ENCODE peak calls at places on chromosome 18, in five cellular contexts. Y is activated CD4-positive, alpha-beta T cell treated with anti-CD3 and anti-CD28 coated beads, Interleukin-2, amount 10 ng/mL, durations not matched to agents 7 days and 5 days; T is T-helper 2 cell; K is lung; H is NCI-H1105 treated with DMSO at 0.1 percent for 48 hours. F is an unnamed sample.

GRCh38 chr18:10051877-10052631 is 138.2 kb downstream of the VAPA start:
- DNase-seq in Y (no peak), T (no peak), K (peak; percentile 37), H (no peak), F (no peak)

GRCh38 chr18:23135679-23136325 is 517 bp downstream of the CABLES1 start:
- DNase-seq in Y (peak; percentile 21), T (peak; percentile 57), K (peak; percentile 37), H (peak; percentile 32), F (no peak)

GRCh38 chr18:25434771-25435461 is 83.0 kb upstream of the ZNF521 start:
- DNase-seq in Y (no peak), T (no peak), K (no peak), H (no peak), F (no peak)

GRCh38 chr18:11658989-11659388 is 30.1 kb upstream of the GNAL start:
- DNase-seq in Y (no peak), T (no peak), K (peak; percentile 46), H (no peak), F (no peak)

GRCh38 chr18:12770469-12771219 is 67.8 kb downstream of the PSMG2 start:
- DNase-seq in Y (no peak), T (no peak), K (no peak), H (no peak), F (no peak)

GRCh38 chr18:61833978-61834377 is 58.8 kb downstream of the RNF152 start:
- DNase-seq in Y (no peak), T (no peak), K (no peak), H (no peak), F (no peak)

GRCh38 chr18:22559414-22560282 is 141.9 kb upstream of the CTAGE1 start:
- DNase-seq in Y (no peak), T (no peak), K (peak; percentile 56), H (peak; percentile 33), F (no peak)

GRCh38 chr18:11259421-11259820 is 110.1 kb upstream of the PIEZO2 start:
- DNase-seq in Y (no peak), T (no peak), K (peak; percentile 35), H (no peak), F (no peak)

GRCh38 chr18:48798334-48799197 is 152.2 kb downstream of the SMAD7 start:
- DNase-seq in Y (no peak), T (no peak), K (no peak), H (no peak), F (no peak)

GRCh38 chr18:2555895-2556294 is 15.4 kb downstream of the METTL4 start:
- DNase-seq in Y (no peak), T (no peak), K (no peak), H (no peak), F (no peak)

GRCh38 chr18:9876867-9877654 is 8.7 kb upstream of the TXNDC2 start:
- DNase-seq in Y (no peak), T (peak; percentile 75), K (peak; percentile 36), H (no peak), F (no peak)

GRCh38 chr18:57397440-57397839 is 37.7 kb upstream of the ONECUT2 start:
- DNase-seq in Y (no peak), T (no peak), K (no peak), H (no peak), F (no peak)

GRCh38 chr18:27922780-27923179 is 254.2 kb downstream of the CDH2 start:
- DNase-seq in Y (no peak), T (no peak), K (no peak), H (no peak), F (no peak)

GRCh38 chr18:43405097-43405496 is 127.8 kb upstream of the SYT4 start:
- DNase-seq in Y (no peak), T (peak; percentile 44), K (no peak), H (no peak), F (no peak)

GRCh38 chr18:22311301-22311700 is 106.4 kb downstream of the CTAGE1 start:
- DNase-seq in Y (no peak), T (no peak), K (no peak), H (no peak), F (no peak)

GRCh38 chr18:45503988-45504387 is 111.3 kb upstream of the SLC14A2 start:
- DNase-seq in Y (no peak), T (no peak), K (no peak), H (no peak), F (no peak)

GRCh38 chr18:78792094-78792493 is 187.5 kb upstream of the SALL3 start:
- DNase-seq in Y (no peak), T (no peak), K (no peak), H (no peak), F (no peak)

GRCh38 chr18:32753656-32754221 is 19.1 kb downstream of the KLHL14 start:
- DNase-seq in Y (no peak), T (no peak), K (no peak), H (no peak), F (no peak)

GRCh38 chr18:35466815-35467623 is 30.7 kb downstream of the INO80C start:
- DNase-seq in Y (no peak), T (no peak), K (no peak), H (no peak), F (no peak)

GRCh38 chr18:67590571-67591141 is 74.1 kb upstream of the DSEL start:
- DNase-seq in Y (no peak), T (no peak), K (no peak), H (peak; percentile 88), F (no peak)

GRCh38 chr18:11327656-11328055 is 178.3 kb upstream of the PIEZO2 start:
- DNase-seq in Y (no peak), T (no peak), K (no peak), H (peak; percentile 52), F (no peak)

GRCh38 chr18:24913507-24914147 is 438.3 kb downstream of the ZNF521 start:
- DNase-seq in Y (no peak), T (no peak), K (no peak), H (no peak), F (no peak)

GRCh38 chr18:45355944-45356520 is 259.2 kb upstream of the SLC14A2 start:
- DNase-seq in Y (no peak), T (peak; percentile 4), K (no peak), H (no peak), F (no peak)

GRCh38 chr18:8450898-8451665 is 158.2 kb upstream of the RAB12 start:
- DNase-seq in Y (no peak), T (no peak), K (no peak), H (no peak), F (no peak)